ENCODE peak calls at places on chromosomes 16 and 17, in ten cellular contexts. One of them, this sample, is unnamed.

GRCh38 chr17:36188891-36189306 is 7.7 kb downstream of the CCL3L1 start:
- DNase-seq in esophagus muscularis mucosa: no peak
- DNase-seq in HTR-8/SVneo: no peak
- DNase-seq in T-helper 2 cell: no peak
- DNase-seq in B cell: peak
- DNase-seq in stimulated activated CD8-positive, alpha-beta memory T cell treated with anti-CD3 and anti-CD28 coated beads, Interleukin-4, amount 100 ng/mL, for 24 hours: peak
- DNase-seq in tibial nerve: no peak
- DNase-seq in thoracic aorta: no peak
- DNase-seq in Calu3: no peak
- DNase-seq in T-helper 1 cell: no peak
- DNase-seq in this sample: no peak

GRCh38 chr16:5895137-5895536 is 797.5 kb upstream of the EEF2KMT start:
- DNase-seq in esophagus muscularis mucosa: no peak
- DNase-seq in HTR-8/SVneo: no peak
- DNase-seq in T-helper 2 cell: no peak
- DNase-seq in B cell: no peak
- DNase-seq in stimulated activated CD8-positive, alpha-beta memory T cell treated with anti-CD3 and anti-CD28 coated beads, Interleukin-4, amount 100 ng/mL, for 24 hours: no peak
- DNase-seq in tibial nerve: no peak
- DNase-seq in thoracic aorta: no peak
- DNase-seq in Calu3: no peak
- DNase-seq in T-helper 1 cell: no peak
- DNase-seq in this sample: no peak

GRCh38 chr17:36907407-36907806 is 29.9 kb upstream of the LHX1 start:
- DNase-seq in esophagus muscularis mucosa: no peak
- DNase-seq in HTR-8/SVneo: no peak
- DNase-seq in T-helper 2 cell: no peak
- DNase-seq in B cell: no peak
- DNase-seq in stimulated activated CD8-positive, alpha-beta memory T cell treated with anti-CD3 and anti-CD28 coated beads, Interleukin-4, amount 100 ng/mL, for 24 hours: no peak
- DNase-seq in tibial nerve: no peak
- DNase-seq in thoracic aorta: no peak
- DNase-seq in Calu3: no peak
- DNase-seq in T-helper 1 cell: no peak
- DNase-seq in this sample: no peak

GRCh38 chr17:38939987-38940386 is 14.6 kb downstream of the LASP1NB start:
- DNase-seq in esophagus muscularis mucosa: no peak
- DNase-seq in HTR-8/SVneo: no peak
- DNase-seq in T-helper 2 cell: no peak
- DNase-seq in B cell: no peak
- DNase-seq in stimulated activated CD8-positive, alpha-beta memory T cell treated with anti-CD3 and anti-CD28 coated beads, Interleukin-4, amount 100 ng/mL, for 24 hours: no peak
- DNase-seq in tibial nerve: no peak
- DNase-seq in thoracic aorta: no peak
- DNase-seq in Calu3: no peak
- DNase-seq in T-helper 1 cell: no peak
- DNase-seq in this sample: no peak

GRCh38 chr17:43907425-43907981 is at the start of gene MPP2:
- DNase-seq in esophagus muscularis mucosa: peak
- DNase-seq in HTR-8/SVneo: peak
- DNase-seq in T-helper 2 cell: peak
- DNase-seq in B cell: peak
- DNase-seq in stimulated activated CD8-positive, alpha-beta memory T cell treated with anti-CD3 and anti-CD28 coated beads, Interleukin-4, amount 100 ng/mL, for 24 hours: peak
- DNase-seq in tibial nerve: peak
- DNase-seq in thoracic aorta: no peak
- DNase-seq in Calu3: peak
- DNase-seq in T-helper 1 cell: peak
- DNase-seq in this sample: peak

GRCh38 chr16:72877374-72878028 is 170.4 kb downstream of the ZFHX3 start:
- DNase-seq in esophagus muscularis mucosa: no peak
- DNase-seq in HTR-8/SVneo: peak
- DNase-seq in T-helper 2 cell: no peak
- DNase-seq in B cell: no peak
- DNase-seq in stimulated activated CD8-positive, alpha-beta memory T cell treated with anti-CD3 and anti-CD28 coated beads, Interleukin-4, amount 100 ng/mL, for 24 hours: no peak
- DNase-seq in tibial nerve: no peak
- DNase-seq in thoracic aorta: no peak
- DNase-seq in Calu3: peak
- DNase-seq in T-helper 1 cell: no peak
- DNase-seq in this sample: peak

GRCh38 chr17:81898029-81898866 is 3.8 kb upstream of the NPB start:
- DNase-seq in esophagus muscularis mucosa: no peak
- DNase-seq in HTR-8/SVneo: no peak
- DNase-seq in T-helper 2 cell: no peak
- DNase-seq in B cell: no peak
- DNase-seq in stimulated activated CD8-positive, alpha-beta memory T cell treated with anti-CD3 and anti-CD28 coated beads, Interleukin-4, amount 100 ng/mL, for 24 hours: no peak
- DNase-seq in tibial nerve: no peak
- DNase-seq in thoracic aorta: no peak
- DNase-seq in Calu3: no peak
- DNase-seq in T-helper 1 cell: no peak
- DNase-seq in this sample: peak

GRCh38 chr16:77043076-77043475 is 147.9 kb upstream of the MON1B start:
- DNase-seq in esophagus muscularis mucosa: no peak
- DNase-seq in HTR-8/SVneo: no peak
- DNase-seq in T-helper 2 cell: no peak
- DNase-seq in B cell: peak
- DNase-seq in stimulated activated CD8-positive, alpha-beta memory T cell treated with anti-CD3 and anti-CD28 coated beads, Interleukin-4, amount 100 ng/mL, for 24 hours: no peak
- DNase-seq in tibial nerve: no peak
- DNase-seq in thoracic aorta: no peak
- DNase-seq in Calu3: peak
- DNase-seq in T-helper 1 cell: no peak
- DNase-seq in this sample: peak

GRCh38 chr17:78359216-78359935 is 501 bp downstream of the SOCS3 start:
- DNase-seq in esophagus muscularis mucosa: no peak
- DNase-seq in HTR-8/SVneo: no peak
- DNase-seq in T-helper 2 cell: no peak
- DNase-seq in B cell: peak
- DNase-seq in stimulated activated CD8-positive, alpha-beta memory T cell treated with anti-CD3 and anti-CD28 coated beads, Interleukin-4, amount 100 ng/mL, for 24 hours: no peak
- DNase-seq in tibial nerve: no peak
- DNase-seq in thoracic aorta: no peak
- DNase-seq in Calu3: no peak
- DNase-seq in T-helper 1 cell: peak
- DNase-seq in this sample: peak

GRCh38 chr17:59154335-59154720 is 658 bp downstream of the SKA2 start:
- DNase-seq in esophagus muscularis mucosa: no peak
- DNase-seq in HTR-8/SVneo: peak
- DNase-seq in T-helper 2 cell: peak
- DNase-seq in B cell: no peak
- DNase-seq in stimulated activated CD8-positive, alpha-beta memory T cell treated with anti-CD3 and anti-CD28 coated beads, Interleukin-4, amount 100 ng/mL, for 24 hours: no peak
- DNase-seq in tibial nerve: no peak
- DNase-seq in thoracic aorta: no peak
- DNase-seq in Calu3: peak
- DNase-seq in T-helper 1 cell: no peak
- DNase-seq in this sample: peak

GRCh38 chr17:62797959-62798358 is 10.2 kb downstream of the MARCHF10 start:
- DNase-seq in esophagus muscularis mucosa: no peak
- DNase-seq in HTR-8/SVneo: no peak
- DNase-seq in T-helper 2 cell: no peak
- DNase-seq in B cell: no peak
- DNase-seq in stimulated activated CD8-positive, alpha-beta memory T cell treated with anti-CD3 and anti-CD28 coated beads, Interleukin-4, amount 100 ng/mL, for 24 hours: no peak
- DNase-seq in tibial nerve: no peak
- DNase-seq in thoracic aorta: no peak
- DNase-seq in Calu3: no peak
- DNase-seq in T-helper 1 cell: no peak
- DNase-seq in this sample: peak

GRCh38 chr16:90019543-90020259 is 445 bp upstream of the DBNDD1 start:
- DNase-seq in esophagus muscularis mucosa: no peak
- DNase-seq in HTR-8/SVneo: peak
- DNase-seq in T-helper 2 cell: peak
- DNase-seq in B cell: peak
- DNase-seq in stimulated activated CD8-positive, alpha-beta memory T cell treated with anti-CD3 and anti-CD28 coated beads, Interleukin-4, amount 100 ng/mL, for 24 hours: no peak
- DNase-seq in tibial nerve: no peak
- DNase-seq in thoracic aorta: no peak
- DNase-seq in Calu3: peak
- DNase-seq in T-helper 1 cell: peak
- DNase-seq in this sample: peak

GRCh38 chr17:5011928-5012327 is 14.2 kb downstream of the KIF1C start:
- DNase-seq in esophagus muscularis mucosa: no peak
- DNase-seq in HTR-8/SVneo: no peak
- DNase-seq in T-helper 2 cell: no peak
- DNase-seq in B cell: no peak
- DNase-seq in stimulated activated CD8-positive, alpha-beta memory T cell treated with anti-CD3 and anti-CD28 coated beads, Interleukin-4, amount 100 ng/mL, for 24 hours: no peak
- DNase-seq in tibial nerve: no peak
- DNase-seq in thoracic aorta: no peak
- DNase-seq in Calu3: no peak
- DNase-seq in T-helper 1 cell: no peak
- DNase-seq in this sample: peak

GRCh38 chr17:65374966-65375365 is 186.5 kb downstream of the AXIN2 start:
- DNase-seq in esophagus muscularis mucosa: peak
- DNase-seq in HTR-8/SVneo: no peak
- DNase-seq in T-helper 2 cell: no peak
- DNase-seq in B cell: no peak
- DNase-seq in stimulated activated CD8-positive, alpha-beta memory T cell treated with anti-CD3 and anti-CD28 coated beads, Interleukin-4, amount 100 ng/mL, for 24 hours: no peak
- DNase-seq in tibial nerve: no peak
- DNase-seq in thoracic aorta: no peak
- DNase-seq in Calu3: no peak
- DNase-seq in T-helper 1 cell: no peak
- DNase-seq in this sample: no peak

GRCh38 chr17:28412131-28412530 is 6.1 kb upstream of the SLC46A1 start:
- DNase-seq in esophagus muscularis mucosa: no peak
- DNase-seq in HTR-8/SVneo: no peak
- DNase-seq in T-helper 2 cell: no peak
- DNase-seq in B cell: no peak
- DNase-seq in stimulated activated CD8-positive, alpha-beta memory T cell treated with anti-CD3 and anti-CD28 coated beads, Interleukin-4, amount 100 ng/mL, for 24 hours: no peak
- DNase-seq in tibial nerve: no peak
- DNase-seq in thoracic aorta: no peak
- DNase-seq in Calu3: no peak
- DNase-seq in T-helper 1 cell: no peak
- DNase-seq in this sample: no peak

This sample was measured in fibroblast of pulmonary artery.